ENCODE peak calls at places on chromosomes 12 and 14, in six cellular contexts. Z, I, H, F, N and V are unnamed samples.
A peak's percentile ranks its signal among the peaks of the same experiment; 100 is the strongest.

GRCh38 chr12:69688021-69688420 is 11.1 kb downstream of the BEST3 start:
- DNase-seq in Z (no peak), I (no peak), H (no peak), F (no peak), N (no peak), V (no peak)

GRCh38 chr14:49512147-49512551 is 74.0 kb downstream of the RPS29 start:
- DNase-seq in Z (no peak), I (no peak), H (no peak), F (no peak), N (peak; percentile 48), V (no peak)

GRCh38 chr12:108766294-108766693 is 35.0 kb upstream of the CORO1C start:
- DNase-seq in Z (no peak), I (no peak), H (no peak), F (no peak), N (no peak), V (no peak)

GRCh38 chr12:77064891-77065360 is 443 bp downstream of the E2F7 start:
- DNase-seq in Z (peak; percentile 2), I (no peak), H (no peak), F (no peak), N (no peak), V (no peak)

GRCh38 chr12:116737774-116738657 is at the start of the genes RNFT2 and SPRING1:
- DNase-seq in Z (peak; percentile 98), I (peak; percentile 100), H (peak; percentile 99), F (peak; percentile 99), N (peak; percentile 99), V (peak; percentile 99)

GRCh38 chr14:67371247-67372148 is 11.4 kb downstream of the EIF2S1 start:
- DNase-seq in Z (no peak), I (no peak), H (no peak), F (no peak), N (no peak), V (no peak)

GRCh38 chr12:12461281-12461922 is 101.3 kb downstream of the DUSP16 start:
- DNase-seq in Z (no peak), I (no peak), H (no peak), F (no peak), N (no peak), V (no peak)

GRCh38 chr12:69415471-69416275 is 54.5 kb upstream of the FRS2 start:
- DNase-seq in Z (peak; percentile 64), I (peak; percentile 37), H (peak; percentile 74), F (no peak), N (peak; percentile 45), V (no peak)

GRCh38 chr14:94966344-94966743 is 191.0 kb downstream of the DICER1 start:
- DNase-seq in Z (no peak), I (no peak), H (no peak), F (no peak), N (no peak), V (no peak)

GRCh38 chr12:6533653-6534157 is 612 bp upstream of the GAPDH start:
- DNase-seq in Z (no peak), I (peak; percentile 76), H (peak; percentile 88), F (peak; percentile 77), N (peak; percentile 85), V (peak; percentile 90)
- H3K4me1 ChIP-seq in Z (peaks cover 4% of the 10 kb centered on the region), I (peaks cover 37% of the 10 kb centered on the region), H (peaks cover 29% of the 10 kb centered on the region), F (peaks cover 15% of the 10 kb centered on the region), N (no peaks in the 10 kb centered on the region), V (peaks cover 63% of the 10 kb centered on the region)

GRCh38 chr14:101715209-101716076 is 46.1 kb upstream of the PPP2R5C start:
- DNase-seq in Z (no peak), I (no peak), H (no peak), F (no peak), N (no peak), V (no peak)
- H3K4me1 ChIP-seq in Z (peaks cover 2% of the 10 kb centered on the region), I (peaks cover 6% of the 10 kb centered on the region), H (no peaks in the 10 kb centered on the region), F (no peaks in the 10 kb centered on the region), N (no peaks in the 10 kb centered on the region), V (peaks cover 2% of the 10 kb centered on the region)

GRCh38 chr14:91117960-91118359 is 4.1 kb downstream of the DGLUCY start:
- DNase-seq in Z (no peak), I (no peak), H (no peak), F (no peak), N (no peak), V (peak; percentile 7)

GRCh38 chr14:91119556-91120311 is 5.9 kb downstream of the DGLUCY start:
- DNase-seq in Z (no peak), I (no peak), H (no peak), F (no peak), N (no peak), V (no peak)

GRCh38 chr14:91115986-91116385 is 2.1 kb downstream of the DGLUCY start:
- DNase-seq in Z (no peak), I (no peak), H (no peak), F (no peak), N (no peak), V (no peak)

GRCh38 chr14:91116913-91117588 is 3.2 kb downstream of the DGLUCY start:
- DNase-seq in Z (no peak), I (no peak), H (no peak), F (no peak), N (no peak), V (no peak)

DNA sequence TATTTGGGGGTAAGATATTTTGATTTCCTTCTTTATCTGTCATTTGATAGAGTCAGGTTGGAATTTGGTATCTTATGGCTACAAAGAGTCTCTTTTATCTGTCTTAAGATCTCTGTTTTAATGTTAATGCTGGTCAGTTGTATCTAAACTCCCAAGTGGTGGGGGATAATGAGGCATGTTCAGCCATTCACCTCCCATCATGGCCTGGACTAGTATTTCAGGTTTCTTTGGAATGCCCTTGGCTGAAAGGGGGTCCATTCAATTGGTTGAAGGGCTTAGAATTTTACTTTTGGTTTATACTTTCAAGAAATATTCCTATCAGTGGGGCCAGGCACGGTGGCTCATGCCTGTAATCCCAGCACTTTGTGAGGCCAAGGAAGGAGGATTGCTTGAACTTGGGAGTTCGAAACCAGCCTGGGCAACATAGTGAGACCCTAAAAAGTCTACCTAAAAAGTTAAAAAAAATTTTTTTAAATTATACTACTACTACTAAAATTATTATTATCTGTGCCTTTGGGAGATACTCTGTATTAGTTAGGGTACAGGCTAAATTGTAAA is 4.7 kb downstream of the DGLUCY start:
- DNase-seq in Z (no peak), I (no peak), H (no peak), F (no peak), N (no peak), V (no peak)
- H3K4me1 ChIP-seq in Z (peaks cover 11% of the 10 kb centered on the region), I (peaks cover 47% of the 10 kb centered on the region), H (peaks cover 40% of the 10 kb centered on the region), F (peaks cover under 1% of the 10 kb centered on the region), N (no peaks in the 10 kb centered on the region), V (peaks cover 65% of the 10 kb centered on the region)

GRCh38 chr14:93044116-93044515 is 71.6 kb downstream of the ITPK1 start:
- DNase-seq in Z (no peak), I (no peak), H (peak; percentile 51), F (no peak), N (no peak), V (no peak)

GRCh38 chr14:93044601-93045000 is 71.1 kb downstream of the ITPK1 start:
- DNase-seq in Z (no peak), I (no peak), H (no peak), F (no peak), N (peak; percentile 68), V (peak; percentile 88)

GRCh38 chr14:93046696-93047050 is 69.1 kb downstream of the ITPK1 start:
- DNase-seq in Z (no peak), I (no peak), H (no peak), F (no peak), N (no peak), V (no peak)

GRCh38 chr14:93045965-93046695 is 69.6 kb downstream of the ITPK1 start:
- DNase-seq in Z (no peak), I (no peak), H (peak; percentile 66), F (no peak), N (no peak), V (peak; percentile 69)

GRCh38 chr14:93045211-93045674 is 70.5 kb downstream of the ITPK1 start:
- DNase-seq in Z (no peak), I (no peak), H (no peak), F (no peak), N (no peak), V (peak; percentile 79)
- H3K4me1 ChIP-seq in Z (peaks cover 26% of the 10 kb centered on the region), I (peaks cover 81% of the 10 kb centered on the region), H (peaks cover 83% of the 10 kb centered on the region), F (peaks cover 36% of the 10 kb centered on the region), N (peaks cover 6% of the 10 kb centered on the region), V (peaks cover 84% of the 10 kb centered on the region)

GRCh38 chr12:31324845-31325523 is 966 bp downstream of the SINHCAF start:
- DNase-seq in Z (no peak), I (peak; percentile 58), H (peak; percentile 64), F (peak; percentile 77), N (peak; percentile 68), V (peak; percentile 92)
- H3K4me1 ChIP-seq in Z (peaks cover 3% of the 10 kb centered on the region), I (no peaks in the 10 kb centered on the region), H (peaks cover 30% of the 10 kb centered on the region), F (no peaks in the 10 kb centered on the region), N (no peaks in the 10 kb centered on the region), V (peaks cover 20% of the 10 kb centered on the region)

DNA sequence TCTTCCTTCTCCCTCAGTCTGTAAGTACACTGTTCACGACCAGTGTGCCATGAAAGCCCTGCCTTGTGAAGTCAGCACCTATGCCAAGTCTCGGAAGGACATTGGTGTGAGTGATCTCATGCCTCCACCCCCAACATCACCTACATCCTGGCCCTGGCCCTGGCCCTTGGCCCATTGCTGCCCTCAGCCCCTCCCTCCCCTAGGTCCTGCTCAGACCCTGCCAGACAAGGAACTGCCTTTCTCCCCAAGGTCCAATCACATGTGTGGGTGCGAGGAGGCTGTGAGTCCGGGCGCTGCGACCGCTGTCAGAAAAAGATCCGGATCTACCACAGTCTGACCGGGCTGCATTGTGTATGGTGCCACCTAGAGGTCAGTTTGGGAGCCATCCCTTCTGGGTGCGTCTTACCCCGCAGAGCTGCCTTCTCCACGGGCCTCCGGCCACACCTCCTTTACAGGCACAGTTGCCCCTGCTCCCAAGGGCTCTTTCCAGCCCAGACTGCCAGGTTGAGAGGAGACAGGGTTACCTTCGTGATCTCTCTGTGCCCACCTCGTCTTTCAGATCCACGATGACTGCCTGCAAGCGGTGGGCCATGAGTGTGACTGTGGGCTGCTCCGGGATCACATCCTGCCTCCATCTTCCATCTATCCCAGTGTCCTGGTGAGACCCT is 9.2 kb downstream of the DGKA start:
- DNase-seq in Z (peak; percentile 94), I (peak; percentile 87), H (peak; percentile 91), F (peak; percentile 84), N (peak; percentile 88), V (peak; percentile 94)
- H3K4me1 ChIP-seq in Z (peaks cover 5% of the 10 kb centered on the region), I (no peaks in the 10 kb centered on the region), H (no peaks in the 10 kb centered on the region), F (no peaks in the 10 kb centered on the region), N (no peaks in the 10 kb centered on the region), V (peaks cover 11% of the 10 kb centered on the region)

DNA sequence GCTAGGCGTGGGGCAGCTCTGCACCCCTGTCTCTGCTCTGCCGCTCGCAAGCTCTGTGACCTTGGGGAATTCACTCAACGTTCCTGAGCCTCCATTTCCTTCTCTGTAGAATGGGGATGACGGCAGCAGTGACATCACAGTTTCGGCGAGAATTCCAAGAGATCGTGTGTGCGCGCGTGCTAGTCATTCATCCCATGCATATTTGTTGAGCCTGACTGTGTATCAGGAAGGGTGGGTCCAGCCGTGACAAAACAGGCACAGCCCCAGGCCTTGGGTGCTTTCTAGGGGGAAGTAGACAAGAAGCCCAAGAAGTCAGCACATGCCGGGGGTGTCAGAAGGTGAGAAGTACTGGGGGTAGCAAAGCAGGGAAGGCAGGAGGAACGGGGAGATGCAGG is 145.6 kb upstream of the NCOR2 start:
- DNase-seq in Z (no peak), I (peak; percentile 73), H (no peak), F (no peak), N (peak; percentile 89), V (peak; percentile 82)
- H3K4me1 ChIP-seq in Z (no peaks in the 10 kb centered on the region), I (peaks cover 7% of the 10 kb centered on the region), H (peaks cover 5% of the 10 kb centered on the region), F (no peaks in the 10 kb centered on the region), N (no peaks in the 10 kb centered on the region), V (peaks cover 7% of the 10 kb centered on the region)